ENCODE peak calls at places on chromosome 20, in five cellular contexts. T, Y, K, A and C are unnamed samples.

GRCh38 chr20:46648903-46649649 is 2.2 kb downstream of the SLC13A3 start:
- DNase-seq in K (no peak), Y (no peak), T (peak; percentile 90), A (no peak), C (no peak)

GRCh38 chr20:26135325-26136110 is 438.9 kb upstream of the ZNF337 start:
- DNase-seq in Y (no peak), K (no peak), A (no peak), T (no peak), C (peak; percentile 30)

GRCh38 chr20:38969708-38970107 is 7.6 kb downstream of the DHX35 start:
- DNase-seq in A (no peak), T (no peak), K (no peak), Y (no peak), C (no peak)

GRCh38 chr20:32067234-32067821 is 15.3 kb downstream of the HCK start:
- DNase-seq in A (no peak), T (no peak), K (no peak), Y (peak; percentile 84), C (no peak)

GRCh38 chr20:20228351-20228750 is 139.6 kb upstream of the INSM1 start:
- DNase-seq in A (no peak), Y (no peak), T (no peak), K (no peak), C (no peak)

GRCh38 chr20:31972481-31973386 is 4.8 kb downstream of the XKR7 start:
- DNase-seq in Y (no peak), T (peak; percentile 79), A (no peak), K (no peak), C (no peak)

GRCh38 chr20:36091561-36092423 is 62.7 kb upstream of the EPB41L1 start:
- DNase-seq in A (no peak), T (peak; percentile 85), K (peak; percentile 61), Y (no peak), C (no peak)

GRCh38 chr20:1283522-1284210 is 17.6 kb downstream of the SNPH start:
- DNase-seq in K (no peak), A (no peak), Y (peak; percentile 19), T (peak; percentile 13), C (no peak)

GRCh38 chr20:45965169-45966002 is 6.6 kb downstream of the ZNF335 start:
- DNase-seq in T (no peak), Y (no peak), A (no peak), K (peak; percentile 41), C (no peak)

GRCh38 chr20:1894471-1894950 is 696 bp upstream of the SIRPA start:
- DNase-seq in T (peak; percentile 80), Y (no peak), A (no peak), K (peak; percentile 90), C (peak; percentile 56)

GRCh38 chr20:17647391-17648305 is 34.4 kb downstream of the RRBP1 start:
- DNase-seq in A (no peak), T (no peak), K (no peak), Y (no peak), C (no peak)

GRCh38 chr20:4326194-4327065 is 311.1 kb upstream of the RNF24 start:
- DNase-seq in A (no peak), Y (no peak), K (no peak), T (no peak), C (no peak)

GRCh38 chr20:37401930-37402675 is 56.2 kb downstream of the SRC start:
- DNase-seq in A (no peak), Y (no peak), T (no peak), K (peak; percentile 50), C (no peak)

GRCh38 chr20:34762031-34762555 is 57.9 kb downstream of the TP53INP2 start:
- DNase-seq in Y (no peak), T (no peak), K (no peak), A (no peak), C (no peak)

GRCh38 chr20:11216451-11217314 is 542.9 kb upstream of the JAG1 start:
- DNase-seq in Y (peak; percentile 65), K (peak; percentile 39), T (no peak), A (no peak), C (no peak)

GRCh38 chr20:2333821-2334220 is 38.0 kb downstream of the TGM3 start:
- DNase-seq in A (no peak), Y (no peak), K (no peak), T (no peak), C (no peak)

GRCh38 chr20:51335329-51335841 is 207.1 kb downstream of the NFATC2 start:
- DNase-seq in A (no peak), Y (peak; percentile 92), K (no peak), T (peak; percentile 96), C (no peak)

GRCh38 chr20:38730989-38731737 is 6.9 kb downstream of the SLC32A1 start:
- DNase-seq in K (peak; percentile 86), T (peak; percentile 85), Y (peak; percentile 53), A (no peak), C (peak; percentile 81)

GRCh38 chr20:11882651-11883050 is 35.0 kb upstream of the BTBD3 start:
- DNase-seq in K (no peak), Y (no peak), T (no peak), A (no peak), C (no peak)

GRCh38 chr20:1946762-1947534 is 46.9 kb downstream of the PDYN start:
- DNase-seq in T (peak; percentile 92), Y (no peak), A (peak; percentile 75), K (peak; percentile 71), C (peak; percentile 47)

GRCh38 chr20:51366155-51366886 is 176.2 kb downstream of the NFATC2 start:
- DNase-seq in K (peak; percentile 88), Y (peak; percentile 100), T (peak; percentile 51), A (peak; percentile 93), C (no peak)

GRCh38 chr20:51420111-51420510 is 122.4 kb downstream of the NFATC2 start:
- DNase-seq in Y (no peak), K (no peak), A (no peak), T (no peak), C (no peak)

GRCh38 chr20:36214684-36215256 is 21.5 kb upstream of the AAR2 start:
- DNase-seq in A (no peak), Y (no peak), T (peak; percentile 69), K (no peak), C (peak; percentile 21)

GRCh38 chr20:11671015-11671511 is 246.6 kb upstream of the BTBD3 start:
- DNase-seq in A (no peak), K (no peak), T (no peak), Y (no peak), C (no peak)

DNA sequence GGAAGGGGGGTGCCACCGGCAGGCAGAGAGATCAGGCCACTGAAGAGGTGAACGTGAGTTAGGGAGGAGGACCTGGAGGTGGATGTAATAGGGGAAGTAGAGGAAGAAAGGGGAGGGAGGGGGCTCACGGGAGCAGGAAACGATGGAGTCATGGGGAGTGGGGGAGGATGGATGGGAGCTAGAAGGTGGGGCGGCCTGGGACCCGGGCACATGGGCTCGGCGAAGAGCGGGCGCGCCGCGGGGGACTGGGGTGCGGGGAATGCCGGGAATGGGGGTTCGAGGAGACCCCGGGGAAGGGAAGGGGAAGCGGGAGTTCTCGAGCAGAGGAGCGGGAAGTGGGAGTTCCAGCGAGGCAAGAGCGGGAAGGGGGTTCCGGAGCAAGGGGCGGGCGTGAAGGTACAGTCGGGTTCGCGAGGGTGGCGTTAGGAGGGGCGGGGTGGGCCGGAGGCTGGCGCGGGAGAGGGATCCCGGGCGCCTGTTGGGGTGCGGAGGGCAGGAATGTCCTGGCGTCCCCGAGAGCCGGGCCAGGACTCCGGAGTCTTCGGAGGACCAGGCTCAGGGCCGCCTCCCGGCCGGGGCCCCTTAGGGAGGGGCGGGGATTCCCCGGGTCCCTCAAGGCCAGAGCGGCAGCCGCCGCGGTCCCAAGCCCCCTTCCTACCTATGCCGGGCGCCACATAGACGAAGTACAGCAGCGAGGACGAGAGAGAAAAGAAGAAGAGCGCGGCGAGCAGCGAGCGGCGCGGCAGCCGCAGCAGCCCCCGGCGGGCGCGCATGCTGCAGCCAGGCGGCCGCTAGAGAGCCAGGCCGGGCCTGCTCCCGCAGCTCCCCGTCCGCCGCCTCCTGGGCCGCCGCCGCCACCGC is 530 bp downstream of the B4GALT5 start:
- DNase-seq in Y (peak; percentile 65), K (peak; percentile 82), T (peak; percentile 60), A (no peak), C (peak; percentile 44)
- H3K4me1 ChIP-seq in Y (peaks cover 15% of the 10 kb centered on the region), K (peaks cover 4% of the 10 kb centered on the region), T (no peaks in the 10 kb centered on the region), A (peaks cover 38% of the 10 kb centered on the region), C (peaks cover 19% of the 10 kb centered on the region)

GRCh38 chr20:62916703-62917476 is 9.4 kb downstream of the DIDO1 start:
- DNase-seq in Y (no peak), K (no peak), T (no peak), A (no peak), C (no peak)

GRCh38 chr20:62917720-62918119 is 8.6 kb downstream of the DIDO1 start:
- DNase-seq in Y (no peak), K (no peak), A (no peak), T (no peak), C (no peak)

GRCh38 chr20:62920039-62920645 is 6.2 kb downstream of the DIDO1 start:
- DNase-seq in T (no peak), A (no peak), Y (no peak), K (no peak), C (no peak)

GRCh38 chr20:62918137-62918536 is 8.2 kb downstream of the DIDO1 start:
- DNase-seq in Y (no peak), K (no peak), A (no peak), T (no peak), C (no peak)

DNA sequence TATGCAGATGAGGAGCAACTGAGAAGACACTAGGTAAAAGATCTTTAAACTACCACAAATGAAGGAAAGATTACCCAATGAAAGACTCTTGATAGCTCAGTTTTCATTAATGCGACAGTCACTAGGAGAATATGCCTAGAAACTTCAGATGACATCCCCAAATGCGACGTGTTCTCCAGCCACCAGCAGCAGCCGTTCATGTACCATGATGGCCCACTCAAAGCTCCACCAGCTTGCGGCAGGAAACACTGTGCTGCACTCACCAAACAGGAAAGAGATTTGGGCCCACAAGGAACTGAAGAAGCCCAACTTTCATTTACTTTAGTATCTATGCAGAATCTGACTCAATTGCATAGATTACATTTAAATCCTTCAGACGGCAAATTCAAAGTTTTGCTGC is 7.5 kb downstream of the DIDO1 start:
- DNase-seq in Y (no peak), K (no peak), T (no peak), A (no peak), C (no peak)
- H3K4me1 ChIP-seq in Y (peaks cover 22% of the 10 kb centered on the region), K (peaks cover 32% of the 10 kb centered on the region), T (peaks cover 16% of the 10 kb centered on the region), A (peaks cover 92% of the 10 kb centered on the region), C (peaks cover 50% of the 10 kb centered on the region)

GRCh38 chr20:33677991-33678431 is 3.8 kb upstream of the NECAB3 start:
- DNase-seq in Y (no peak), T (no peak), A (peak; percentile 82), K (peak; percentile 89), C (peak; percentile 79)

GRCh38 chr20:33681288-33681687 is 4.9 kb downstream of the E2F1 start:
- DNase-seq in A (no peak), T (no peak), K (no peak), Y (no peak), C (no peak)

GRCh38 chr20:33681728-33682353 is 4.3 kb downstream of the E2F1 start:
- DNase-seq in T (no peak), A (no peak), Y (no peak), K (no peak), C (no peak)

GRCh38 chr20:33679758-33680485 is 5.7 kb upstream of the NECAB3 start:
- DNase-seq in A (no peak), Y (no peak), K (no peak), T (no peak), C (no peak)

GRCh38 chr20:33680681-33681080 is 5.5 kb downstream of the E2F1 start:
- DNase-seq in Y (no peak), T (no peak), K (peak; percentile 49), A (no peak), C (no peak)
- H3K4me1 ChIP-seq in Y (peaks cover 12% of the 10 kb centered on the region), T (peaks cover 3% of the 10 kb centered on the region), K (no peaks in the 10 kb centered on the region), A (peaks cover 25% of the 10 kb centered on the region), C (peaks cover 17% of the 10 kb centered on the region)

DNA sequence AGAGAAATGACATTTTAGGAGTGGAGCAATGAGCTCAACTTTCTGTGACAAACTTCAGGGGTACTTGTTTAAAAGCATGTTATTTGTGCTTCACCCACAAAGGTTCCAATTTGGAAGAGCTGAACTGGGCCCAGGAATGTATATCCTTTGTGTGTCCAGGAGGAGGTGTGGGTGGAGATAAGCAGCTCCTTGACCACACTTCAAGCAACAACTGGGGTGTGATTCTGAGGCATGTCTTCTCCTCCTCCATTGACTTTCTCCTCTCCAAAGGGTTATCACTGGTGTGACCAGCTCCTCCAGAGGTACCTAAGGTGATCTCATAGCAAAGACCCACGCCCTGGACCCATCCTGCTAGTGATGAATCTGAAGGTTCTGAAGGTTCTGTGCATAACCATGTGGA is 60.7 kb upstream of the CD93 start:
- DNase-seq in T (no peak), A (peak; percentile 54), K (no peak), Y (no peak), C (no peak)
- H3K4me1 ChIP-seq in T (peaks cover 3% of the 10 kb centered on the region), A (peaks cover 73% of the 10 kb centered on the region), K (peaks cover 10% of the 10 kb centered on the region), Y (peaks cover 71% of the 10 kb centered on the region), C (peaks cover 19% of the 10 kb centered on the region)